ENCODE peak calls at places on chromosomes 3 and 15, in five cellular contexts. One of them, this sample, is unnamed.

GRCh38 chr3:52088445-52089367 is 32.3 kb upstream of the DUSP7 start:
- DNase-seq in hepatocyte: peak; percentile 38
- DNase-seq in HFF-Myc: peak; percentile 52
- DNase-seq in mammary epithelial cell: peak; percentile 53
- DNase-seq in spleen: peak; percentile 81
- DNase-seq in this sample: no peak

GRCh38 chr3:72160351-72160750 is 375.4 kb upstream of the PROK2 start:
- DNase-seq in hepatocyte: no peak
- DNase-seq in HFF-Myc: no peak
- DNase-seq in mammary epithelial cell: no peak
- DNase-seq in spleen: no peak
- DNase-seq in this sample: no peak

GRCh38 chr15:91970142-91970541 is 116.6 kb downstream of the SLCO3A1 start:
- DNase-seq in hepatocyte: no peak
- DNase-seq in HFF-Myc: no peak
- DNase-seq in mammary epithelial cell: no peak
- DNase-seq in spleen: no peak
- DNase-seq in this sample: peak; percentile 64

GRCh38 chr15:69164807-69165636 is 4.6 kb downstream of the GLCE start:
- DNase-seq in hepatocyte: no peak
- DNase-seq in HFF-Myc: no peak
- DNase-seq in mammary epithelial cell: no peak
- DNase-seq in spleen: no peak
- DNase-seq in this sample: no peak

GRCh38 chr3:177199206-177199765 is 2.0 kb upstream of the TBL1XR1 start:
- DNase-seq in hepatocyte: no peak
- DNase-seq in HFF-Myc: no peak
- DNase-seq in mammary epithelial cell: no peak
- DNase-seq in spleen: no peak
- DNase-seq in this sample: no peak

GRCh38 chr3:122797291-122797690 is 2.4 kb downstream of the SLC49A4 start:
- DNase-seq in hepatocyte: no peak
- DNase-seq in HFF-Myc: no peak
- DNase-seq in mammary epithelial cell: no peak
- DNase-seq in spleen: no peak
- DNase-seq in this sample: no peak

GRCh38 chr3:149490260-149490971 is 15.9 kb downstream of the TM4SF4 start:
- DNase-seq in hepatocyte: no peak
- DNase-seq in HFF-Myc: no peak
- DNase-seq in mammary epithelial cell: no peak
- DNase-seq in spleen: no peak
- DNase-seq in this sample: no peak

GRCh38 chr15:90594297-90594696 is 64.6 kb downstream of the CRTC3 start:
- DNase-seq in hepatocyte: no peak
- DNase-seq in HFF-Myc: no peak
- DNase-seq in mammary epithelial cell: no peak
- DNase-seq in spleen: peak; percentile 95
- DNase-seq in this sample: peak; percentile 89

GRCh38 chr3:32686713-32687112 is 1.7 kb downstream of the CNOT10 start:
- DNase-seq in hepatocyte: no peak
- DNase-seq in HFF-Myc: no peak
- DNase-seq in mammary epithelial cell: peak; percentile 9
- DNase-seq in spleen: no peak
- DNase-seq in this sample: no peak

GRCh38 chr3:141262306-141262705 is 30.7 kb downstream of the PXYLP1 start:
- DNase-seq in hepatocyte: no peak
- DNase-seq in HFF-Myc: no peak
- DNase-seq in mammary epithelial cell: peak; percentile 29
- DNase-seq in spleen: no peak
- DNase-seq in this sample: no peak

GRCh38 chr3:130997291-130997690 is 29.3 kb downstream of the ASTE1 start:
- DNase-seq in hepatocyte: no peak
- DNase-seq in HFF-Myc: no peak
- DNase-seq in mammary epithelial cell: no peak
- DNase-seq in spleen: no peak
- DNase-seq in this sample: peak; percentile 57

GRCh38 chr3:130991126-130991525 is 35.5 kb downstream of the ASTE1 start:
- DNase-seq in hepatocyte: no peak
- DNase-seq in HFF-Myc: no peak
- DNase-seq in mammary epithelial cell: no peak
- DNase-seq in spleen: no peak
- DNase-seq in this sample: no peak

GRCh38 chr3:130992344-130992743 is 34.3 kb downstream of the ASTE1 start:
- DNase-seq in hepatocyte: no peak
- DNase-seq in HFF-Myc: no peak
- DNase-seq in mammary epithelial cell: no peak
- DNase-seq in spleen: no peak
- DNase-seq in this sample: no peak
- TF ChIP-seq CTCF in hepatocyte: no peak
- TF ChIP-seq CTCF in HFF-Myc: no peak
- TF ChIP-seq CTCF in mammary epithelial cell: no peak
- TF ChIP-seq CTCF in spleen: no peak
- TF ChIP-seq CTCF in this sample: no peak

GRCh38 chr15:29115093-29115991 is 154.3 kb downstream of the NSMCE3 start:
- DNase-seq in hepatocyte: peak; percentile 53
- DNase-seq in HFF-Myc: no peak
- DNase-seq in mammary epithelial cell: no peak
- DNase-seq in spleen: no peak
- DNase-seq in this sample: no peak
- TF ChIP-seq CTCF in hepatocyte: peak; percentile 66
- TF ChIP-seq CTCF in HFF-Myc: no peak
- TF ChIP-seq CTCF in mammary epithelial cell: no peak
- TF ChIP-seq CTCF in spleen: no peak
- TF ChIP-seq CTCF in this sample: no peak

GRCh38 chr3:18135083-18135814 is 289.9 kb downstream of the SATB1 start:
- DNase-seq in hepatocyte: no peak
- DNase-seq in HFF-Myc: no peak
- DNase-seq in mammary epithelial cell: peak; percentile 37
- DNase-seq in spleen: no peak
- DNase-seq in this sample: peak; percentile 13
- TF ChIP-seq CTCF in hepatocyte: no peak
- TF ChIP-seq CTCF in HFF-Myc: no peak
- TF ChIP-seq CTCF in mammary epithelial cell: no peak
- TF ChIP-seq CTCF in spleen: no peak
- TF ChIP-seq CTCF in this sample: no peak

GRCh38 chr3:54999159-54999558 is 71.3 kb upstream of the LRTM1 start:
- DNase-seq in hepatocyte: peak; percentile 64
- DNase-seq in HFF-Myc: peak; percentile 40
- DNase-seq in mammary epithelial cell: peak; percentile 45
- DNase-seq in spleen: no peak
- DNase-seq in this sample: peak; percentile 85
- TF ChIP-seq CTCF in hepatocyte: peak; percentile 44
- TF ChIP-seq CTCF in HFF-Myc: peak; percentile 37
- TF ChIP-seq CTCF in mammary epithelial cell: peak; percentile 10
- TF ChIP-seq CTCF in spleen: peak; percentile 12
- TF ChIP-seq CTCF in this sample: peak; percentile 25

GRCh38 chr15:79863886-79864285 is 32.9 kb downstream of the MTHFS start:
- DNase-seq in hepatocyte: no peak
- DNase-seq in HFF-Myc: no peak
- DNase-seq in mammary epithelial cell: peak; percentile 76
- DNase-seq in spleen: no peak
- DNase-seq in this sample: peak; percentile 63

GRCh38 chr15:79853492-79854328 is 43.1 kb downstream of the MTHFS start:
- DNase-seq in hepatocyte: peak; percentile 88
- DNase-seq in HFF-Myc: peak; percentile 85
- DNase-seq in mammary epithelial cell: peak; percentile 81
- DNase-seq in spleen: peak; percentile 77
- DNase-seq in this sample: peak; percentile 82

GRCh38 chr15:79858469-79858868 is 38.3 kb downstream of the MTHFS start:
- DNase-seq in hepatocyte: no peak
- DNase-seq in HFF-Myc: no peak
- DNase-seq in mammary epithelial cell: no peak
- DNase-seq in spleen: no peak
- DNase-seq in this sample: no peak
- TF ChIP-seq CTCF in hepatocyte: peak; percentile 35
- TF ChIP-seq CTCF in HFF-Myc: no peak
- TF ChIP-seq CTCF in mammary epithelial cell: peak; percentile 19
- TF ChIP-seq CTCF in spleen: no peak
- TF ChIP-seq CTCF in this sample: peak; percentile 13

GRCh38 chr3:125375950-125376679 is 990 bp upstream of the ZNF148 start:
- DNase-seq in hepatocyte: peak; percentile 30
- DNase-seq in HFF-Myc: no peak
- DNase-seq in mammary epithelial cell: peak; percentile 53
- DNase-seq in spleen: no peak
- DNase-seq in this sample: peak; percentile 59

GRCh38 chr3:125379483-125379882 is 4.4 kb upstream of the ZNF148 start:
- DNase-seq in hepatocyte: no peak
- DNase-seq in HFF-Myc: no peak
- DNase-seq in mammary epithelial cell: no peak
- DNase-seq in spleen: no peak
- DNase-seq in this sample: no peak

GRCh38 chr3:125374501-125374995 is 577 bp downstream of the ZNF148 start:
- DNase-seq in hepatocyte: peak; percentile 64
- DNase-seq in HFF-Myc: no peak
- DNase-seq in mammary epithelial cell: peak; percentile 48
- DNase-seq in spleen: no peak
- DNase-seq in this sample: peak; percentile 41

GRCh38 chr3:125378762-125379161 is 3.6 kb upstream of the ZNF148 start:
- DNase-seq in hepatocyte: no peak
- DNase-seq in HFF-Myc: no peak
- DNase-seq in mammary epithelial cell: no peak
- DNase-seq in spleen: no peak
- DNase-seq in this sample: no peak

GRCh38 chr3:125374996-125375941 is at the start of gene ZNF148:
- DNase-seq in hepatocyte: peak; percentile 94
- DNase-seq in HFF-Myc: peak; percentile 63
- DNase-seq in mammary epithelial cell: peak; percentile 88
- DNase-seq in spleen: peak; percentile 99
- DNase-seq in this sample: peak; percentile 90
- TF ChIP-seq CTCF in hepatocyte: no peak
- TF ChIP-seq CTCF in HFF-Myc: no peak
- TF ChIP-seq CTCF in mammary epithelial cell: no peak
- TF ChIP-seq CTCF in spleen: no peak
- TF ChIP-seq CTCF in this sample: no peak

DNA sequence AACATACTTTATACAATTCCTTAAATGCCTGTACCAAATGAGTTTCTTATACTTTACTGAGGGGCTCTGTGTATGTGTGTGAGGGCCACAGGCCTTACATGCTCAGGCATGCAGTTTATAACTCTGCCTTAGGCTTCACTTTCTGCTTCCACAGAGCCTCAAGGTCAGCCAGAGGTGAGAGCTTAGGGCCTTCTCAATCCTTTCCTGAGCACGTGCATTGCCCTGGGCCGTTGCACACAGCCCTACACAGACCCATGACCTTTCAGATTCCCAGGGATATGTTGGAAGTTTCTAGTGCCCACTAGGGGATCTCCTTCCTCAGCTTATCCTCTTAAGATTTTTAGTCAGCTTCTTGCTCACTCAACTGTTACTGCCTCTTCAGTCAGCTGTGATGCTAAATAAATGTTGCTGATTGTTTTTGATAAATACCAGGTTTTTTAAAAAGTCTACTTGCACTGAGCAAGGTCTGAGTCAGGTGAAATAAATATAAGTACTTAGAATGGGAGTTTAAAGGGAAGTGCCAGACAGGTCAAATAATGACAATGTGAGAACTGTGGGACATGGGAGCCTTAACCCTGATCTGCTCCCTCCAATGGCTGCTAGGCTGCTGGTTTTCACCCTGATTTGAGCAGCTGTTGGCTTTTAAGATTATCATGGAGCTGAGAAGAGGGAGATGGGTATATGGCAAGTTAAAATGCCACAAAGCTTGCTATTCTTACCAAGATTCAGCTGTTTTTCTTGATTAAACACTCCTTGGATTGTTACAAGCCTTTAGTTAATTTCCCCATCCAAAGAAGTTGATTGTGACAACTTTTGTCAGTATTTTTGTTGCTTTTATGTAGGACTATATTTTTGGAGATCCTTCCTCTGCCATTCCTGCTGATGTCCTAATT is 169.5 kb downstream of the PLD1 start:
- DNase-seq in hepatocyte: peak; percentile 42
- DNase-seq in HFF-Myc: peak; percentile 55
- DNase-seq in mammary epithelial cell: peak; percentile 50
- DNase-seq in spleen: no peak
- DNase-seq in this sample: peak; percentile 34
- TF ChIP-seq CTCF in hepatocyte: peak; percentile 26
- TF ChIP-seq CTCF in HFF-Myc: peak; percentile 19
- TF ChIP-seq CTCF in mammary epithelial cell: peak; percentile 11
- TF ChIP-seq CTCF in spleen: no peak
- TF ChIP-seq CTCF in this sample: no peak